ENCODE peak calls at places on chromosomes 4 and X, in four cellular contexts. F is LoVo, C is T1000, P is AG04450. L is an unnamed sample.
A peak's percentile ranks its signal among the peaks of the same experiment; 100 is the strongest.

GRCh38 chr4:106033469-106033868 is 138.2 kb downstream of the NPNT start:
- DNase-seq in P (no peak), C (no peak), F (no peak), L (no peak)

GRCh38 chr4:26256016-26256415 is 64.8 kb upstream of the RBPJ start:
- DNase-seq in C (no peak), F (no peak), P (no peak), L (no peak)

GRCh38 chr4:9999956-10000551 is 21.2 kb downstream of the SLC2A9 start:
- DNase-seq in P (no peak), C (peak; percentile 26), F (no peak), L (no peak)

GRCh38 chr4:24517676-24518075 is 66.7 kb downstream of the DHX15 start:
- DNase-seq in F (no peak), C (no peak), P (no peak), L (no peak)

GRCh38 chr4:182975806-182976205 is 58.6 kb upstream of the DCTD start:
- DNase-seq in P (peak; percentile 29), F (peak; percentile 43), C (peak; percentile 10), L (peak; percentile 67)

GRCh38 chrX:39601193-39602085 is 496.3 kb downstream of the BCOR start:
- DNase-seq in F (no peak), P (no peak), C (no peak), L (no peak)

GRCh38 chr4:128388352-128388630 is 100.7 kb upstream of the PGRMC2 start:
- DNase-seq in P (no peak), C (no peak), F (no peak), L (no peak)

GRCh38 chr4:147236806-147237205 is 244.1 kb upstream of the EDNRA start:
- DNase-seq in C (no peak), P (no peak), F (no peak), L (no peak)

GRCh38 chr4:109803924-109804571 is 2.2 kb upstream of the CFI start:
- DNase-seq in P (no peak), C (no peak), F (peak; percentile 31), L (peak; percentile 4)

GRCh38 chr4:179678093-179678804 is 2236.0 kb upstream of the AGA start:
- DNase-seq in P (no peak), C (no peak), F (no peak), L (no peak)

GRCh38 chr4:173125216-173125812 is 43.3 kb upstream of the GALNT7 start:
- DNase-seq in F (no peak), C (no peak), P (no peak), L (no peak)

GRCh38 chrX:66054978-66055377 is 15.1 kb upstream of the VSIG4 start:
- DNase-seq in F (no peak), P (no peak), C (no peak), L (no peak)

GRCh38 chrX:10110984-10111363 is 45.8 kb upstream of the CLCN4 start:
- DNase-seq in C (no peak), F (no peak), P (no peak), L (no peak)

GRCh38 chrX:460116-460515 is 73.4 kb upstream of the PPP2R3B start:
- DNase-seq in C (no peak), P (no peak), F (no peak), L (no peak)

GRCh38 chr4:140018931-140019618 is 134.9 kb downstream of the MAML3 start:
- DNase-seq in P (no peak), C (no peak), F (peak; percentile 58), L (no peak)

GRCh38 chrX:39459204-39459603 is 638.6 kb downstream of the BCOR start:
- DNase-seq in F (no peak), C (no peak), P (no peak), L (no peak)

GRCh38 chr4:152534541-152535231 is 1.2 kb downstream of the FBXW7 start:
- DNase-seq in F (no peak), C (no peak), P (no peak), L (no peak)

GRCh38 chr4:47615385-47615784 is 130.3 kb downstream of the ATP10D start:
- DNase-seq in F (no peak), C (no peak), P (no peak), L (no peak)

GRCh38 chr4:142098900-142099299 is 462.5 kb downstream of the IL15 start:
- DNase-seq in C (no peak), F (no peak), P (no peak), L (no peak)

GRCh38 chrX:153394595-153394994 is 6.6 kb downstream of the PNMA6E start:
- DNase-seq in F (no peak), C (no peak), P (no peak), L (no peak)